ENCODE peak calls at places on chromosomes 5 and 9, in six cellular contexts. I is fibroblast of the aortic adventitia, O is NB4, U is A549, T is astrocyte of the spinal cord, L is fibroblast of lung. K is an unnamed sample.

GRCh38 chr5:137605377-137605776 is 106.3 kb upstream of the SPOCK1 start:
- DNase-seq in I (peak), O (no peak), U (no peak), T (peak), L (no peak), K (no peak)

GRCh38 chr5:142934335-142934734 is 164.2 kb downstream of the ARHGAP26 start:
- DNase-seq in I (no peak), O (no peak), U (no peak), T (no peak), L (no peak), K (no peak)

GRCh38 chr5:42569325-42569724 is 146.1 kb downstream of the GHR start:
- DNase-seq in I (no peak), O (no peak), U (no peak), T (no peak), L (no peak), K (no peak)

GRCh38 chr9:97397220-97397619 is 14.7 kb upstream of the TDRD7 start:
- DNase-seq in I (no peak), O (peak), U (no peak), T (no peak), L (no peak), K (no peak)

GRCh38 chr5:55241756-55242155 is 8.3 kb upstream of the CCNO start:
- DNase-seq in I (no peak), O (no peak), U (no peak), T (no peak), L (no peak), K (no peak)

GRCh38 chr5:431001-431710 is 11.8 kb upstream of the EXOC3 start:
- DNase-seq in I (peak), O (peak), U (peak), T (peak), L (peak), K (no peak)

GRCh38 chr5:139664727-139665351 is 16.7 kb downstream of the CXXC5 start:
- DNase-seq in I (no peak), O (no peak), U (no peak), T (no peak), L (no peak), K (no peak)

GRCh38 chr9:36137392-36138004 is 965 bp downstream of the GLIPR2 start:
- DNase-seq in I (peak), O (no peak), U (no peak), T (no peak), L (peak), K (no peak)

GRCh38 chr9:77843088-77843985 is 188.3 kb downstream of the GNAQ start:
- DNase-seq in I (no peak), O (no peak), U (no peak), T (no peak), L (no peak), K (no peak)

GRCh38 chr5:163727028-163727427 is 221.6 kb downstream of the MAT2B start:
- DNase-seq in I (no peak), O (peak), U (no peak), T (no peak), L (no peak), K (no peak)

GRCh38 chr9:9004844-9005243 is 1205.3 kb upstream of the DMAC1 start:
- DNase-seq in I (no peak), O (no peak), U (no peak), T (no peak), L (peak), K (no peak)

DNA sequence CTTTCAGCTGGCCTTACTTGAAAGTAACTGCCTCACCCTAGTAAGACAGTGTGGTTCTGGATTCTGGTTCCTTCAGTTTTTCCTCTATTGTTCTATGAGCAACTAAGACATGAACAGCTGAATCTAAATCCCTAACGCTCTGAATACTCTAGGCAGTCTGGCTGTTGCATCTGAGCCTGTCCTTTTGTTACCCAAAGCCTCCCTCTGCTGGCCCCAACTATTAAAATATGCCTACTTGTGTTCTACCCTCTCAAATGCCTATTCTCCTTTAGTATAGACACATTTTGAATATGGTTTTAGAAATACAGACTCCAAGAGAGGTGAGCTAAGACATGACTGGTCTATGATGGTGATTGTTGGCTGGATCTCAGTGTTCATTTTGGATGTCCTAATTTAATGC is 1203.6 kb upstream of the DMAC1 start:
- DNase-seq in I (peak), O (peak), U (peak), T (peak), L (peak), K (no peak)
- TF ChIP-seq CTCF in I (peak), O (no peak), U (no peak), T (peak), L (peak), K (no peak)

GRCh38 chr5:15893866-15894265 is 285.7 kb downstream of the MARCHF11 start:
- DNase-seq in I (no peak), O (no peak), U (no peak), T (no peak), L (no peak), K (no peak)

GRCh38 chr5:15886156-15886555 is 293.4 kb downstream of the MARCHF11 start:
- DNase-seq in I (no peak), O (no peak), U (no peak), T (no peak), L (no peak), K (no peak)

GRCh38 chr5:15887072-15887471 is 292.5 kb downstream of the MARCHF11 start:
- DNase-seq in I (no peak), O (no peak), U (no peak), T (no peak), L (peak), K (no peak)

GRCh38 chr5:15885156-15885555 is 294.4 kb downstream of the MARCHF11 start:
- DNase-seq in I (peak), O (no peak), U (no peak), T (peak), L (no peak), K (no peak)

GRCh38 chr5:15889001-15889400 is 290.6 kb downstream of the MARCHF11 start:
- DNase-seq in I (no peak), O (no peak), U (no peak), T (no peak), L (no peak), K (no peak)
- TF ChIP-seq CTCF in I (no peak), O (no peak), U (no peak), T (no peak), L (no peak), K (no peak)

GRCh38 chr5:82147860-82148573 is 130.1 kb downstream of the RPS23 start:
- DNase-seq in I (peak), O (peak), U (no peak), T (peak), L (peak), K (no peak)
- TF ChIP-seq CTCF in I (no peak), O (no peak), U (no peak), T (no peak), L (no peak), K (no peak)

GRCh38 chr9:137171149-137172063 is at the start of gene TMEM210:
- DNase-seq in I (no peak), O (no peak), U (no peak), T (no peak), L (no peak), K (no peak)
- TF ChIP-seq CTCF in I (no peak), O (no peak), U (no peak), T (no peak), L (no peak), K (no peak)

GRCh38 chr5:17304282-17304681 is 86.9 kb downstream of the BASP1 start:
- DNase-seq in I (peak), O (peak), U (peak), T (no peak), L (peak), K (no peak)
- TF ChIP-seq CTCF in I (no peak), O (no peak), U (no peak), T (no peak), L (no peak), K (no peak)

GRCh38 chr9:113471143-113471542 is 7.6 kb downstream of the RGS3 start:
- DNase-seq in I (no peak), O (no peak), U (no peak), T (no peak), L (no peak), K (no peak)
- TF ChIP-seq CTCF in I (no peak), O (no peak), U (no peak), T (no peak), L (no peak), K (no peak)

GRCh38 chr9:137085918-137086530 is 761 bp upstream of the MAN1B1 start:
- DNase-seq in I (peak), O (no peak), U (peak), T (peak), L (peak), K (no peak)

GRCh38 chr9:137084526-137084925 is 2.3 kb upstream of the MAN1B1 start:
- DNase-seq in I (no peak), O (no peak), U (no peak), T (no peak), L (no peak), K (no peak)

GRCh38 chr9:137088121-137088520 is 1.3 kb downstream of the MAN1B1 start:
- DNase-seq in I (no peak), O (no peak), U (no peak), T (no peak), L (no peak), K (no peak)

GRCh38 chr9:137087409-137087925 is 682 bp downstream of the MAN1B1 start:
- DNase-seq in I (no peak), O (peak), U (no peak), T (no peak), L (no peak), K (no peak)

GRCh38 chr9:137086531-137087408 is at the start of gene MAN1B1:
- DNase-seq in I (peak), O (peak), U (peak), T (peak), L (peak), K (peak)
- TF ChIP-seq CTCF in I (no peak), O (no peak), U (no peak), T (no peak), L (no peak), K (no peak)